ENCODE peak calls at places on chromosomes 12 and 14, in seven cellular contexts. M is tibial artery; X is naive thymus-derived CD4-positive, alpha-beta T cell; A is heart right ventricle; J is right atrium auricular region; B is ovary; I is IMR-90. T is an unnamed sample.

GRCh38 chr14:98808494-98809407 is 463.2 kb downstream of the BCL11B start:
- DNase-seq in A (no peak), M (no peak), J (no peak), I (no peak), X (no peak), B (no peak), T (no peak)

GRCh38 chr12:55937956-55938355 is 7.0 kb downstream of the DGKA start:
- DNase-seq in B (no peak), A (no peak), I (peak; percentile 17), M (no peak), X (no peak), J (no peak), T (no peak)

GRCh38 chr12:3802721-3803120 is 49.8 kb upstream of the CRACR2A start:
- DNase-seq in A (no peak), B (no peak), M (no peak), J (no peak), X (no peak), I (no peak), T (no peak)

GRCh38 chr12:98698603-98699463 is 53.7 kb downstream of the APAF1 start:
- DNase-seq in B (peak; percentile 55), X (peak; percentile 38), I (peak; percentile 59), J (peak; percentile 71), M (no peak), A (peak; percentile 34), T (peak; percentile 34)

GRCh38 chr14:76701981-76702380 is 59.3 kb upstream of the VASH1 start:
- DNase-seq in B (no peak), I (no peak), M (peak; percentile 98), X (no peak), J (peak; percentile 95), A (peak; percentile 49), T (no peak)

GRCh38 chr12:44225128-44225527 is 389.2 kb downstream of the TMEM117 start:
- DNase-seq in I (no peak), B (no peak), J (no peak), X (no peak), M (no peak), A (no peak), T (no peak)

GRCh38 chr14:87148655-87149054 is 844.3 kb downstream of the GALC start:
- DNase-seq in A (no peak), X (no peak), I (no peak), J (no peak), M (no peak), B (no peak), T (no peak)

GRCh38 chr12:13941258-13942249 is 39.8 kb downstream of the GRIN2B start:
- DNase-seq in J (no peak), X (no peak), M (no peak), A (no peak), B (no peak), I (peak; percentile 0), T (peak; percentile 78)

GRCh38 chr12:95790025-95790911 is at the start of gene NTN4:
- DNase-seq in B (peak; percentile 45), J (no peak), I (peak; percentile 24), M (peak; percentile 74), A (peak; percentile 74), X (peak; percentile 39), T (peak; percentile 64)

GRCh38 chr14:23147676-23148075 is 28.6 kb upstream of the CEBPE start:
- DNase-seq in X (no peak), B (peak; percentile 71), A (no peak), J (no peak), M (no peak), I (peak; percentile 42), T (no peak)

GRCh38 chr12:104010800-104011199 is 39.2 kb downstream of the GLT8D2 start:
- DNase-seq in I (no peak), A (no peak), X (no peak), B (no peak), J (no peak), M (no peak), T (no peak)

GRCh38 chr14:53214384-53214783 is 61.3 kb upstream of the DDHD1 start:
- DNase-seq in B (peak; percentile 22), M (no peak), I (no peak), A (no peak), J (no peak), X (no peak), T (no peak)

DNA sequence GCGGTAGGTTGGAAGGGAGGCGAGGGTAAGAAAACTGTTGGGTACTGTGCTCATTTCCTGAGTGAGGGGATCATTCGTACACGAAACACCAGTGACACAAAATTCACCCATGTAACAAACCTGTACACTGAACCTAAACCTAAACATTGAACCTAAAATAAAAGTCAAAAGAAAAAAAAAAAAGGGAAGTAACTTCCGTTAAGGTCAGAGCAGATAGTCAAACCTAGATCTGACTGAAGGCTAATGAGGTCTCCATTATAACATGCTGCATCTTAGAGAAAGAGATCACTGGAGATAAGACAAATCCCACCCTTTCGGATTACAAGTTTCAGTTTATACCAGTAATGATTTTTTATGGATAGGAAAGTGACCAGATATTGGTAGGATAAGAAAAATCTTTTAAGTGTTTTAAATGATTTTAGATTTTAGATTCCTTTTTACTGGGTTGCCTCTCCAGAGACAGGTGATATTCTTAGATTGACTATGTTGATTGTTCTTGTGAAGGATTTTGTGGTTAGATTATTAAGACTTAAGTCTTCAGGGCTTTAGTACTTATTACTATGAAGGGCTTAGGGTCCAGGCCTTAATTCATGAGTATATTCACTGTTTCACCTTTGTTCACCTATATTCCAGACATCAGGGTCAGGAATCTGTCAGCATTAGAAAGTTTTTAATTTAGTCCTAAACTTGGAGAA is 11.2 kb upstream of the NCKAP1L start:
- DNase-seq in J (no peak), A (no peak), X (no peak), I (no peak), B (no peak), M (no peak), T (no peak)
- H3K4me1 ChIP-seq in J (no peaks in the 10 kb centered on the region), A (no peaks in the 10 kb centered on the region), X (no peaks in the 10 kb centered on the region), I (no peaks in the 10 kb centered on the region), B (no peaks in the 10 kb centered on the region), M (no peaks in the 10 kb centered on the region), T (no peaks in the 10 kb centered on the region)

GRCh38 chr12:52004042-52004648 is 2.6 kb upstream of the TAMALIN start:
- DNase-seq in J (no peak), M (no peak), B (peak; percentile 72), X (no peak), A (peak; percentile 40), I (peak; percentile 55), T (peak; percentile 55)
- H3K4me1 ChIP-seq in J (peaks cover 13% of the 10 kb centered on the region), M (peaks cover 22% of the 10 kb centered on the region), B (peaks cover 7% of the 10 kb centered on the region), X (peaks cover 11% of the 10 kb centered on the region), A (peaks cover 25% of the 10 kb centered on the region), I (peaks cover 4% of the 10 kb centered on the region), T (no peaks in the 10 kb centered on the region)

DNA sequence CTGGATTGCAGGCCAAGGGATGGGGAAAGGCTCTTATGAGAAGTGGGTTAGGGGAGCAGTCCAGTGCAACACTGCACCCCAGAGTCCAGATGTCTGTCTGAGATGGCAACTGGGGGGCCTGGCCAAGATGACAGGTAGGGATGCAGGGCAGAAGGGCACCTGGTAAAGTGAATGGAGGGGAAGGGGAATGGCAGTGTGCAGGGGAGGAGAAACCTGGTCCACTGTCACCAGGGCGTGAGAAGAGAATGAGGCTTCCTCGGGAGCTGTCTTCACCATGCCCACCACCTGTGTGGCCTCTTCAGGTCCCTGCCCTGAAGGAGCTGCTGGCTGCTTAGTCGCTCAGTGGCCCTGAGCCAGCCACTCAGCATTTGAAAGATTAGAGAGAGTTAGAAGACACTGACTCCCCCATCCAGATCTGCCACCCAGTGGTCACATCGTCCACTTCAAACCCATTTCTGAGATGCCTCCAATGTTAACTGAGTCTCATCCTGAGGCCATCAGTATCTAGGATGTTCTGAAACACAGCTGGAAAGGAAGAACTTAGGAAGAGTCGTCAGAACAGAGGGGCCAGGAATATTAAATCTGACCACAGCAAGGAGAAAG is 57.3 kb downstream of the PLEKHG3 start:
- DNase-seq in B (peak; percentile 54), A (no peak), X (no peak), I (peak; percentile 49), J (no peak), M (peak; percentile 73), T (no peak)
- H3K4me1 ChIP-seq in B (peaks cover 35% of the 10 kb centered on the region), A (peaks cover 66% of the 10 kb centered on the region), X (no peaks in the 10 kb centered on the region), I (peaks cover 52% of the 10 kb centered on the region), J (peaks cover 79% of the 10 kb centered on the region), M (peaks cover 74% of the 10 kb centered on the region), T (peaks cover 63% of the 10 kb centered on the region)

GRCh38 chr12:122981587-122982493 is 1.4 kb downstream of the ARL6IP4 start:
- DNase-seq in J (no peak), B (no peak), A (no peak), M (peak; percentile 66), I (no peak), X (no peak), T (no peak)
- H3K4me1 ChIP-seq in J (peaks cover 76% of the 10 kb centered on the region), B (peaks cover 31% of the 10 kb centered on the region), A (peaks cover 65% of the 10 kb centered on the region), M (peaks cover 81% of the 10 kb centered on the region), I (peaks cover 27% of the 10 kb centered on the region), X (peaks cover 33% of the 10 kb centered on the region), T (peaks cover 59% of the 10 kb centered on the region)

DNA sequence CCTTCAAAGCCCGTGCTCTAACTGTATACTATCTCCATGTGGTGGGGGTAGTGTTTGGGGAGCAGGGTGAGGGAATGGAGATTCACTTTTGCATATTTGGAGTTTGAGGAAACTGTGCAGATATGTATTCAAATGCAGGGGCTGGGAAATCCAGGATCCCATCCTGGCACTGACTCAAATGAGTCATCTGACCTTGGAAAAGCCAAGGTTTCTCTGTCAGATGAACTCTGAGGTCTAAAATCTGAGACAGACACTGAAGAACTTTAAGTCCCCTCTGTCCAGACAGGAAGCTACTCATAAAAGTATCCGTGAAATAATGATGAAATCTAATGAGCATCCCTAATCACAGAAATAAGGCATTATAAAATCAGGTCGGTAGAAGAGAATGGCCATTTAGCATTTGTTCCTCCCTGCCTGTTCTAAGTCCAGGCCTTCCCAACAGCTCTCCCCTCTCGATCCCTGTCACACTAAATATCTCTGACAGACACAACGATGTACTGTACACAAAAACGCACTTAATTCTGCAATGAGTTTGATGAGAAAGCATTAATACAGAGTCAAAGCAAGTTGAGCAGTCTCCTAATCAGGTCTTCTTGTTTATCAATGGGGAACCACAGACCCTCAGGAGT is 14.4 kb downstream of the NIN start:
- DNase-seq in A (no peak), B (peak; percentile 25), I (peak; percentile 70), X (no peak), M (no peak), J (no peak), T (no peak)
- H3K4me1 ChIP-seq in A (peaks cover 20% of the 10 kb centered on the region), B (peaks cover 5% of the 10 kb centered on the region), I (peaks cover 4% of the 10 kb centered on the region), X (peaks cover 62% of the 10 kb centered on the region), M (no peaks in the 10 kb centered on the region), J (peaks cover 13% of the 10 kb centered on the region), T (no peaks in the 10 kb centered on the region)

DNA sequence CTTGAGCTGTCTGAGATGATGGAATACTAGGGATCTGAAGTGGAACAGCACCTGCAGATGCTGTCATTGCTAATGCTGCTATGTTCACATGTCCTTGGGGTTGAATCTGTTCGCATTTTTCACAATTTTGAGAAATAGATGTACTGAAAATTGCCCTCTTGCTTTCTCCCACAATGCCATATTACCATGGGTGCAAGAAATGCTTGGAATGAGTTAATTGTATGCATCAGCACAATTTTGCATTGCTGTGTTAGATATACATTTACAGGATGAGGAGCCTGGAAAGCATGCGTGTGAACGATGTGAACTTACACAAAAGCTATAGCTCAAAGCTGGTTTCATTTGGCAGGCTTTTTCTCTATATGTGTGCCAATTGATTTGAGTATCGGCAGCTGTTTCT is 105.7 kb downstream of the FGD4 start:
- DNase-seq in I (peak; percentile 5), J (no peak), X (no peak), M (no peak), A (no peak), B (no peak), T (no peak)
- H3K4me1 ChIP-seq in I (peaks cover 6% of the 10 kb centered on the region), J (peaks cover 72% of the 10 kb centered on the region), X (no peaks in the 10 kb centered on the region), M (peaks cover 23% of the 10 kb centered on the region), A (peaks cover 67% of the 10 kb centered on the region), B (peaks cover 14% of the 10 kb centered on the region), T (no peaks in the 10 kb centered on the region)

GRCh38 chr12:124853781-124854636 is 9.7 kb downstream of the SCARB1 start:
- DNase-seq in A (no peak), J (no peak), M (no peak), X (no peak), B (no peak), I (no peak), T (no peak)
- H3K4me1 ChIP-seq in A (peaks cover 25% of the 10 kb centered on the region), J (peaks cover 50% of the 10 kb centered on the region), M (peaks cover 11% of the 10 kb centered on the region), X (no peaks in the 10 kb centered on the region), B (peaks cover 48% of the 10 kb centered on the region), I (peaks cover 9% of the 10 kb centered on the region), T (peaks cover 15% of the 10 kb centered on the region)